ENCODE peak calls at places on chromosomes 1 and 21, in four cellular contexts. R is HuH-7; Z is stimulated activated CD4-positive, alpha-beta T cell treated with anti-CD3 and anti-CD28 coated beads, Interleukin-12 subunit alpha, Interleukin-12 subunit beta, amount 100 ng/mL, for 48 hours; F is WTC11. T is an unnamed sample.

GRCh38 chr1:207844374-207844773 is 66.6 kb downstream of the CD34 start:
- DNase-seq in R (no peak), Z (no peak), F (no peak), T (no peak)

GRCh38 chr1:2611034-2611501 is 21.7 kb downstream of the MMEL1 start:
- DNase-seq in R (peak), Z (no peak), F (peak), T (no peak)

GRCh38 chr21:31482460-31482859 is 138.4 kb upstream of the TIAM1 start:
- DNase-seq in R (no peak), Z (no peak), F (no peak), T (no peak)

GRCh38 chr1:233584376-233584775 is 29.5 kb upstream of the KCNK1 start:
- DNase-seq in R (no peak), Z (no peak), F (no peak), T (no peak)

GRCh38 chr21:33069994-33070811 is at the start of gene OLIG1:
- DNase-seq in R (no peak), Z (peak), F (peak), T (no peak)

GRCh38 chr1:200767326-200767725 is 28.6 kb downstream of the CAMSAP2 start:
- DNase-seq in R (no peak), Z (no peak), F (no peak), T (no peak)

GRCh38 chr1:198290089-198290683 is 133.4 kb downstream of the NEK7 start:
- DNase-seq in R (no peak), Z (no peak), F (no peak), T (no peak)

GRCh38 chr1:7402548-7402850 is 368.6 kb upstream of the VAMP3 start:
- DNase-seq in R (no peak), Z (no peak), F (no peak), T (no peak)

GRCh38 chr1:97820470-97821188 is 100.2 kb downstream of the DPYD start:
- DNase-seq in R (no peak), Z (no peak), F (no peak), T (peak)

GRCh38 chr1:77394166-77394565 is 112.3 kb downstream of the AK5 start:
- DNase-seq in R (no peak), Z (no peak), F (no peak), T (no peak)

GRCh38 chr1:55690366-55690765 is 475.2 kb upstream of the USP24 start:
- DNase-seq in R (no peak), Z (no peak), F (no peak), T (no peak)

GRCh38 chr1:185363205-185363604 is 46.2 kb upstream of the IVNS1ABP start:
- DNase-seq in R (no peak), Z (no peak), F (no peak), T (no peak)

GRCh38 chr1:23743287-23744052 is at the start of gene ELOA:
- DNase-seq in R (peak), Z (peak), F (peak), T (peak)

GRCh38 chr1:78831731-78832360 is 174.7 kb downstream of the ADGRL4 start:
- DNase-seq in R (no peak), Z (no peak), F (no peak), T (peak)

GRCh38 chr1:116345830-116346229 is 27.2 kb upstream of the ATP1A1 start:
- DNase-seq in R (no peak), Z (no peak), F (peak), T (no peak)

GRCh38 chr1:19596065-19596718 is 47.9 kb upstream of the NBL1 start:
- DNase-seq in R (peak), Z (no peak), F (peak), T (no peak)

GRCh38 chr1:47593598-47594285 is 155.9 kb downstream of the FOXD2 start:
- DNase-seq in R (no peak), Z (no peak), F (no peak), T (no peak)

GRCh38 chr1:226061793-226062557 is 541 bp upstream of the H3-3A start:
- DNase-seq in R (peak), Z (no peak), F (peak), T (peak)

GRCh38 chr1:210407207-210407886 is 78.6 kb downstream of the HHAT start:
- DNase-seq in R (peak), Z (peak), F (peak), T (no peak)

GRCh38 chr1:20492751-20493150 is 6.7 kb upstream of the CAMK2N1 start:
- DNase-seq in R (no peak), Z (no peak), F (no peak), T (no peak)

GRCh38 chr1:246515390-246516005 is 8.4 kb upstream of the SMYD3 start:
- DNase-seq in R (no peak), Z (no peak), F (no peak), T (no peak)

GRCh38 chr1:203888807-203889251 is 27.4 kb downstream of the SNRPE start:
- DNase-seq in R (no peak), Z (no peak), F (no peak), T (peak)

GRCh38 chr1:3444736-3445135 is 9.7 kb upstream of the ARHGEF16 start:
- DNase-seq in R (no peak), Z (no peak), F (no peak), T (no peak)

GRCh38 chr1:232036161-232036942 is 409.8 kb downstream of the DISC1 start:
- DNase-seq in R (no peak), Z (no peak), F (no peak), T (no peak)

GRCh38 chr1:22030057-22030456 is 22.5 kb upstream of the CDC42 start:
- DNase-seq in R (no peak), Z (no peak), F (no peak), T (no peak)

GRCh38 chr21:32940079-32941014 is 85.4 kb upstream of the OLIG2 start:
- DNase-seq in R (peak), Z (no peak), F (peak), T (no peak)